ENCODE peak calls at places on chromosomes 12 and 14, in six cellular contexts. O is colonic mucosa; U is cardiac muscle cell; W is fibroblast of lung; N is CD4-positive, CD25-positive, alpha-beta regulatory T cell; F is right lobe of liver. Y is an unnamed sample. For H3K9me3, the result is how much of the 10 kb centered on the place peaks cover.

GRCh38 chr12:1391722-1392121 is 202.7 kb downstream of the FBXL14 start:
- DNase-seq in O (no peak), U (no peak), W (no peak), N (no peak), F (no peak), Y (no peak)

GRCh38 chr14:71474291-71474690 is 457.9 kb upstream of the RGS6 start:
- DNase-seq in O (no peak), U (no peak), W (no peak), N (no peak), F (no peak), Y (no peak)

GRCh38 chr12:64243809-64244208 is 21.7 kb upstream of the KICS2 start:
- DNase-seq in O (no peak), U (no peak), W (no peak), N (no peak), F (no peak), Y (no peak)

GRCh38 chr14:77986808-77987207 is 183.4 kb upstream of the NRXN3 start:
- DNase-seq in O (no peak), U (no peak), W (peak), N (no peak), F (no peak), Y (no peak)

GRCh38 chr12:122133192-122133950 is 40.6 kb downstream of the IL31 start:
- DNase-seq in O (no peak), U (no peak), W (no peak), N (no peak), F (peak), Y (no peak)

GRCh38 chr12:125201940-125202339 is 136.7 kb downstream of the AACS start:
- DNase-seq in O (no peak), U (no peak), W (no peak), N (no peak), F (no peak), Y (no peak)

GRCh38 chr12:2739832-2740641 is 54.7 kb upstream of the FKBP4 start:
- DNase-seq in O (peak), U (peak), W (peak), N (no peak), F (no peak), Y (no peak)

GRCh38 chr12:49219417-49220026 is 30.6 kb upstream of the TUBA1A start:
- DNase-seq in O (no peak), U (no peak), W (no peak), N (no peak), F (no peak), Y (no peak)

GRCh38 chr14:31943217-31943616 is 133.9 kb upstream of the ARHGAP5 start:
- DNase-seq in O (no peak), U (no peak), W (no peak), N (no peak), F (no peak), Y (no peak)

GRCh38 chr12:701896-702539 is 38.8 kb upstream of the NINJ2 start:
- DNase-seq in O (no peak), U (peak), W (no peak), N (no peak), F (peak), Y (no peak)

GRCh38 chr12:48125985-48126384 is 6.8 kb downstream of the PFKM start:
- DNase-seq in O (no peak), U (no peak), W (no peak), N (no peak), F (no peak), Y (no peak)

GRCh38 chr12:93767524-93767863 is 90.3 kb downstream of the CRADD start:
- DNase-seq in O (no peak), U (no peak), W (no peak), N (peak), F (no peak), Y (no peak)

GRCh38 chr12:4997939-4998338 is 45.7 kb upstream of the KCNA5 start:
- DNase-seq in O (no peak), U (peak), W (peak), N (no peak), F (no peak), Y (no peak)

GRCh38 chr12:114735011-114735410 is 51.0 kb upstream of the TBX3 start:
- DNase-seq in O (no peak), U (no peak), W (no peak), N (no peak), F (no peak), Y (no peak)

GRCh38 chr14:26323781-26324363 is 274.0 kb downstream of the NOVA1 start:
- DNase-seq in O (no peak), U (peak), W (no peak), N (no peak), F (no peak), Y (no peak)

GRCh38 chr14:50835280-50835679 is 4.3 kb upstream of the NIN start:
- DNase-seq in O (no peak), U (peak), W (peak), N (peak), F (no peak), Y (no peak)

GRCh38 chr12:75341873-75342272 is 7.4 kb downstream of the GLIPR1L1 start:
- DNase-seq in O (no peak), U (no peak), W (peak), N (no peak), F (no peak), Y (no peak)

GRCh38 chr14:105067969-105068301 is 2.7 kb upstream of the GPR132 start:
- DNase-seq in O (no peak), U (no peak), W (no peak), N (no peak), F (peak), Y (no peak)

GRCh38 chr12:25583545-25583944 is 30.5 kb upstream of the LMNTD1 start:
- DNase-seq in O (no peak), U (peak), W (peak), N (no peak), F (peak), Y (no peak)

GRCh38 chr12:121021754-121022153 is 5.5 kb upstream of the C12orf43 start:
- DNase-seq in O (no peak), U (no peak), W (no peak), N (no peak), F (peak), Y (no peak)

GRCh38 chr12:25518512-25518911 is 34.6 kb downstream of the LMNTD1 start:
- DNase-seq in O (no peak), U (no peak), W (peak), N (no peak), F (no peak), Y (no peak)

GRCh38 chr12:24560867-24561266 is 388.0 kb downstream of the BCAT1 start:
- DNase-seq in O (no peak), U (no peak), W (no peak), N (no peak), F (no peak), Y (no peak)

GRCh38 chr14:93543766-93544165 is 113.0 kb downstream of the UNC79 start:
- DNase-seq in O (no peak), U (peak), W (peak), N (peak), F (no peak), Y (no peak)

GRCh38 chr12:29149691-29150382 is 759 bp downstream of the FAR2 start:
- DNase-seq in O (peak), U (no peak), W (no peak), N (peak), F (no peak), Y (no peak)

GRCh38 chr14:34437729-34438080 is 24.3 kb downstream of the SPTSSA start:
- DNase-seq in O (no peak), U (peak), W (no peak), N (no peak), F (no peak), Y (no peak)

GRCh38 chr14:34439090-34439489 is 22.9 kb downstream of the SPTSSA start:
- DNase-seq in O (no peak), U (no peak), W (no peak), N (no peak), F (no peak), Y (no peak)

GRCh38 chr14:34436118-34436905 is 25.7 kb downstream of the SPTSSA start:
- DNase-seq in O (no peak), U (peak), W (peak), N (no peak), F (no peak), Y (no peak)

GRCh38 chr14:34436960-34437728 is 24.9 kb downstream of the SPTSSA start:
- DNase-seq in O (no peak), U (peak), W (peak), N (no peak), F (no peak), Y (no peak)

DNA sequence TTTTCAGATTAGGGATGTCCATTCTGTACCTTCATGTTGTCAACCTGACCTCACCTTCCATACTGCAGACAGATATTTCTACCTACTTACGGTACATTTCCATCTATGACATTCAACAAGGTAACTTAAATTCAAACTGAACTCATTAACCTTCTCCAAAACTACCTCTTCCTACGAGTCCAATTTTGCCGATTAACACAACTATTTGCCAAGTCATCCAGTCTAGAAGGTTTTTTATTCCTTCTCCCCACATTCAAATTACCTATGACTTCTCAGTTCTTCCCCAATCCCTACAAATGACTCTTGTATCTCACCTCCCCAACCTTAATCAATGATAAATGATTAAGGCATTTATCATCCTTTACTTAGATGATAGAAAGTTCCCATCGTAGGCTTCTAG is 23.6 kb downstream of the SPTSSA start:
- DNase-seq in O (no peak), U (no peak), W (no peak), N (no peak), F (no peak), Y (no peak)
- H3K9me3 ChIP-seq in O (under half), U (under half), W (under half), N (under half), F (under half), Y (under half)

DNA sequence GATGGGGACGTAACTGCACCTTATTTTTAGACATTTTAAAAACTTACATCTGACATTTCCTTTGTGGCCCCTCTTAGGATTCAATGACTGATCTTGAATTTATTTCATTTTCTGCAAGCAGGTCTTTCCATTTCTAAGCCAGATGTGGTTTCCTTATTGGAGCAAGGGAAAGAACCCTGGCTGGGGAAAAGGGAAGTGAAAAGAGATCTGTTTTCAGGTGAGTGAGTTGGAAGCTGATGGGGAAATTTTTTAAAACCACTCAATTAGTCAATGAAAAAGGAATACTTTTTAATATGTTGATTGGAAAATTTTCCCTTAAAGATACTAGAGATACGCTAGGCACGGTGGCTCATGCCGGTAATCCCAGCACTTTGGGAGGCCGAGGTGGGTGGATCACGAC is 2.6 kb downstream of the ZNF140 start:
- DNase-seq in O (no peak), U (no peak), W (no peak), N (no peak), F (no peak), Y (no peak)
- H3K9me3 ChIP-seq in O (under half), U (under half), W (under half), N (half or more), F (under half), Y (under half)

GRCh38 chr12:68451261-68452091 is 119.3 kb upstream of the MDM1 start:
- DNase-seq in O (peak), U (peak), W (peak), N (peak), F (peak), Y (no peak)

GRCh38 chr12:68453278-68453677 is 121.1 kb upstream of the MDM1 start:
- DNase-seq in O (no peak), U (no peak), W (no peak), N (no peak), F (no peak), Y (no peak)

GRCh38 chr12:68453876-68454275 is 121.7 kb upstream of the MDM1 start:
- DNase-seq in O (no peak), U (peak), W (peak), N (no peak), F (no peak), Y (no peak)

GRCh38 chr12:68449196-68449595 is 117.0 kb upstream of the MDM1 start:
- DNase-seq in O (no peak), U (no peak), W (no peak), N (no peak), F (no peak), Y (no peak)

GRCh38 chr12:68450947-68451260 is 118.7 kb upstream of the MDM1 start:
- DNase-seq in O (no peak), U (no peak), W (peak), N (no peak), F (no peak), Y (no peak)
- H3K9me3 ChIP-seq in O (under half), U (under half), W (under half), N (under half), F (under half), Y (under half)

DNA sequence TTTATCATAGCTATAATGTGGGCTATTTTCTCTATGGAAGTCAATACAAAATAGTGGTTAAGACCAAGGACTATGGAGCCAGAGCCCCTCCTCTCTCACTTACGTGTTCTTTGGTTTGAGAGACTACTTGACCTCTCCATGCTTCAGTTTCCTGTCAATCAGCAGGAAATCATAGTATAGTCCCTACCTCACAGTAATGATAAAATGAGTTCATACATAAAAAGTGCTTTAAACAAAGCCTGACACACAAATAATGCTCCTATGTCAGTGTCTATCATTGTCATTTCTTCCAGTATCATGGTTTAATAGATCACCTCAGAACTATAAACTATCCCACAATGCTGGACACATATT is 90.4 kb downstream of the MED13L start:
- DNase-seq in O (no peak), U (no peak), W (peak), N (no peak), F (no peak), Y (no peak)
- H3K9me3 ChIP-seq in O (under half), U (under half), W (under half), N (under half), F (under half), Y (under half)

GRCh38 chr12:31967569-31967968 is 8.4 kb downstream of the RESF1 start:
- DNase-seq in O (no peak), U (no peak), W (no peak), N (no peak), F (peak), Y (no peak)
- H3K9me3 ChIP-seq in O (under half), U (under half), W (under half), N (under half), F (under half), Y (under half)

GRCh38 chr12:126837697-126838096 is 1429.3 kb upstream of the TMEM132C start:
- DNase-seq in O (no peak), U (no peak), W (no peak), N (no peak), F (no peak), Y (no peak)
- H3K9me3 ChIP-seq in O (under half), U (under half), W (under half), N (under half), F (under half), Y (under half)

GRCh38 chr12:38159092-38159551 is 157.5 kb upstream of the ALG10B start:
- DNase-seq in O (no peak), U (no peak), W (no peak), N (no peak), F (no peak), Y (no peak)

GRCh38 chr12:38160318-38161122 is 156.1 kb upstream of the ALG10B start:
- DNase-seq in O (no peak), U (no peak), W (no peak), N (no peak), F (no peak), Y (no peak)

GRCh38 chr12:38161123-38162000 is 155.2 kb upstream of the ALG10B start:
- DNase-seq in O (no peak), U (no peak), W (no peak), N (no peak), F (no peak), Y (no peak)

GRCh38 chr12:38158428-38159091 is 158.0 kb upstream of the ALG10B start:
- DNase-seq in O (peak), U (no peak), W (no peak), N (no peak), F (no peak), Y (no peak)

GRCh38 chr12:38159591-38160317 is 156.8 kb upstream of the ALG10B start:
- DNase-seq in O (no peak), U (no peak), W (no peak), N (no peak), F (no peak), Y (no peak)
- H3K9me3 ChIP-seq in O (under half), U (under half), W (under half), N (under half), F (under half), Y (under half)

GRCh38 chr12:76520348-76520747 is 39.2 kb downstream of the OSBPL8 start:
- DNase-seq in O (no peak), U (no peak), W (no peak), N (no peak), F (no peak), Y (no peak)
- H3K9me3 ChIP-seq in O (under half), U (under half), W (under half), N (under half), F (under half), Y (under half)